ENCODE peak calls at places on chromosomes 1 and 21, in eight cellular contexts. One of them, this sample, is unnamed.
A peak's percentile ranks its signal among the peaks of the same experiment; 100 is the strongest.

GRCh38 chr1:920506-920905 is 3.2 kb upstream of the SAMD11 start:
- DNase-seq in adrenal gland: no peak
- DNase-seq in ovary: no peak
- DNase-seq in foreskin keratinocyte: no peak
- DNase-seq in CD8-positive, alpha-beta T cell: no peak
- DNase-seq in heart left ventricle: peak; percentile 28
- DNase-seq in right lobe of liver: no peak
- DNase-seq in IMR-90: no peak
- DNase-seq in this sample: no peak

GRCh38 chr1:207827488-207827830 is 75.6 kb downstream of the CD46 start:
- DNase-seq in adrenal gland: no peak
- DNase-seq in ovary: no peak
- DNase-seq in foreskin keratinocyte: no peak
- DNase-seq in CD8-positive, alpha-beta T cell: no peak
- DNase-seq in heart left ventricle: no peak
- DNase-seq in right lobe of liver: no peak
- DNase-seq in IMR-90: no peak
- DNase-seq in this sample: no peak

GRCh38 chr1:240526321-240526720 is 85.6 kb downstream of the GREM2 start:
- DNase-seq in adrenal gland: no peak
- DNase-seq in ovary: no peak
- DNase-seq in foreskin keratinocyte: no peak
- DNase-seq in CD8-positive, alpha-beta T cell: no peak
- DNase-seq in heart left ventricle: no peak
- DNase-seq in right lobe of liver: no peak
- DNase-seq in IMR-90: peak; percentile 56
- DNase-seq in this sample: no peak

GRCh38 chr1:12436817-12437599 is 181.0 kb downstream of the DHRS3 start:
- DNase-seq in adrenal gland: no peak
- DNase-seq in ovary: no peak
- DNase-seq in foreskin keratinocyte: peak; percentile 89
- DNase-seq in CD8-positive, alpha-beta T cell: no peak
- DNase-seq in heart left ventricle: no peak
- DNase-seq in right lobe of liver: no peak
- DNase-seq in IMR-90: peak; percentile 84
- DNase-seq in this sample: peak; percentile 62

GRCh38 chr21:35399706-35400105 is 350.6 kb upstream of the RUNX1 start:
- DNase-seq in adrenal gland: no peak
- DNase-seq in ovary: no peak
- DNase-seq in foreskin keratinocyte: no peak
- DNase-seq in CD8-positive, alpha-beta T cell: no peak
- DNase-seq in heart left ventricle: no peak
- DNase-seq in right lobe of liver: no peak
- DNase-seq in IMR-90: no peak
- DNase-seq in this sample: no peak

GRCh38 chr1:163361123-163361934 is 39.6 kb downstream of the NUF2 start:
- DNase-seq in adrenal gland: peak; percentile 9
- DNase-seq in ovary: no peak
- DNase-seq in foreskin keratinocyte: no peak
- DNase-seq in CD8-positive, alpha-beta T cell: no peak
- DNase-seq in heart left ventricle: no peak
- DNase-seq in right lobe of liver: no peak
- DNase-seq in IMR-90: no peak
- DNase-seq in this sample: no peak

GRCh38 chr1:208107817-208108608 is 136.2 kb downstream of the PLXNA2 start:
- DNase-seq in adrenal gland: peak; percentile 74
- DNase-seq in ovary: peak; percentile 69
- DNase-seq in foreskin keratinocyte: peak; percentile 62
- DNase-seq in CD8-positive, alpha-beta T cell: no peak
- DNase-seq in heart left ventricle: no peak
- DNase-seq in right lobe of liver: no peak
- DNase-seq in IMR-90: peak; percentile 77
- DNase-seq in this sample: peak; percentile 82

GRCh38 chr1:34867421-34867820 is 7.9 kb upstream of the SMIM12 start:
- DNase-seq in adrenal gland: no peak
- DNase-seq in ovary: no peak
- DNase-seq in foreskin keratinocyte: no peak
- DNase-seq in CD8-positive, alpha-beta T cell: no peak
- DNase-seq in heart left ventricle: no peak
- DNase-seq in right lobe of liver: no peak
- DNase-seq in IMR-90: no peak
- DNase-seq in this sample: no peak

GRCh38 chr1:9478021-9478420 is 61.2 kb upstream of the SLC25A33 start:
- DNase-seq in adrenal gland: no peak
- DNase-seq in ovary: no peak
- DNase-seq in foreskin keratinocyte: no peak
- DNase-seq in CD8-positive, alpha-beta T cell: no peak
- DNase-seq in heart left ventricle: no peak
- DNase-seq in right lobe of liver: no peak
- DNase-seq in IMR-90: no peak
- DNase-seq in this sample: no peak

GRCh38 chr1:181748013-181748412 is 264.7 kb downstream of the CACNA1E start:
- DNase-seq in adrenal gland: no peak
- DNase-seq in ovary: no peak
- DNase-seq in foreskin keratinocyte: no peak
- DNase-seq in CD8-positive, alpha-beta T cell: no peak
- DNase-seq in heart left ventricle: no peak
- DNase-seq in right lobe of liver: no peak
- DNase-seq in IMR-90: no peak
- DNase-seq in this sample: no peak

GRCh38 chr1:65820983-65821382 is 28.3 kb downstream of the PDE4B start:
- DNase-seq in adrenal gland: no peak
- DNase-seq in ovary: no peak
- DNase-seq in foreskin keratinocyte: no peak
- DNase-seq in CD8-positive, alpha-beta T cell: no peak
- DNase-seq in heart left ventricle: no peak
- DNase-seq in right lobe of liver: no peak
- DNase-seq in IMR-90: peak; percentile 97
- DNase-seq in this sample: peak; percentile 92

GRCh38 chr1:44500181-44501021 is 95.3 kb downstream of the RNF220 start:
- DNase-seq in adrenal gland: no peak
- DNase-seq in ovary: no peak
- DNase-seq in foreskin keratinocyte: no peak
- DNase-seq in CD8-positive, alpha-beta T cell: no peak
- DNase-seq in heart left ventricle: no peak
- DNase-seq in right lobe of liver: no peak
- DNase-seq in IMR-90: no peak
- DNase-seq in this sample: peak; percentile 26

GRCh38 chr1:19257178-19257914 is 5.7 kb downstream of the MRTO4 start:
- DNase-seq in adrenal gland: peak; percentile 78
- DNase-seq in ovary: no peak
- DNase-seq in foreskin keratinocyte: no peak
- DNase-seq in CD8-positive, alpha-beta T cell: no peak
- DNase-seq in heart left ventricle: no peak
- DNase-seq in right lobe of liver: no peak
- DNase-seq in IMR-90: no peak
- DNase-seq in this sample: no peak

GRCh38 chr1:40663324-40664166 is 1.9 kb downstream of the RIMS3 start:
- DNase-seq in adrenal gland: no peak
- DNase-seq in ovary: no peak
- DNase-seq in foreskin keratinocyte: no peak
- DNase-seq in CD8-positive, alpha-beta T cell: no peak
- DNase-seq in heart left ventricle: no peak
- DNase-seq in right lobe of liver: no peak
- DNase-seq in IMR-90: no peak
- DNase-seq in this sample: no peak

GRCh38 chr1:143735764-143736461 is 235.9 kb downstream of the FAM72C start:
- DNase-seq in adrenal gland: no peak
- DNase-seq in ovary: no peak
- DNase-seq in foreskin keratinocyte: peak; percentile 42
- DNase-seq in CD8-positive, alpha-beta T cell: no peak
- DNase-seq in heart left ventricle: no peak
- DNase-seq in right lobe of liver: peak; percentile 67
- DNase-seq in IMR-90: no peak
- DNase-seq in this sample: peak; percentile 0

GRCh38 chr21:27047331-27048314 is 80.7 kb upstream of the ADAMTS5 start:
- DNase-seq in adrenal gland: no peak
- DNase-seq in ovary: no peak
- DNase-seq in foreskin keratinocyte: peak; percentile 40
- DNase-seq in CD8-positive, alpha-beta T cell: no peak
- DNase-seq in heart left ventricle: no peak
- DNase-seq in right lobe of liver: no peak
- DNase-seq in IMR-90: peak; percentile 79
- DNase-seq in this sample: no peak

GRCh38 chr1:162878000-162878596 is 17.1 kb upstream of the CCDC190 start:
- DNase-seq in adrenal gland: peak; percentile 62
- DNase-seq in ovary: peak; percentile 29
- DNase-seq in foreskin keratinocyte: no peak
- DNase-seq in CD8-positive, alpha-beta T cell: no peak
- DNase-seq in heart left ventricle: no peak
- DNase-seq in right lobe of liver: no peak
- DNase-seq in IMR-90: peak; percentile 80
- DNase-seq in this sample: peak; percentile 90

DNA sequence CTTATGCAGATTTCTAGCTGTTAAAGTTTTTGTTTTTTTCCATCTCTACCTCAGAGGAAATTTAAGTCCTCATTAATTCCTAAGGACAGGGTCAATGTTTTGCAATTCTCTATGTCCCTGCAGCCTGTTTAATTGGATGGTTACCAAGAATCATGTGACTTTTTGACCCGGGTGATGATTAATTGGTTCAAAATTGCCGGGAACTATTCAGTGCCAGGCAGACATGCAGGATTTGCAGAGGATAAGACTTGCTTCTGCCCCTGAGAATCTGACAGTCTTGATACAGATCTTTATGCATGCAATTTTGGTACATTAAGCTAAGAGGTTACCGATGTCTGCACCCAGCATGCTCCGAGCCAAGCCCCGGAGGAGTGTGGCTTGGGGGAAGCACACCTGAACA is 87.9 kb downstream of the PLPP3 start:
- DNase-seq in adrenal gland: peak; percentile 43
- DNase-seq in ovary: no peak
- DNase-seq in foreskin keratinocyte: no peak
- DNase-seq in CD8-positive, alpha-beta T cell: no peak
- DNase-seq in heart left ventricle: no peak
- DNase-seq in right lobe of liver: no peak
- DNase-seq in IMR-90: peak; percentile 24
- DNase-seq in this sample: peak; percentile 40
- TF ChIP-seq CTCF in adrenal gland: no peak
- TF ChIP-seq CTCF in ovary: no peak
- TF ChIP-seq CTCF in foreskin keratinocyte: no peak
- TF ChIP-seq CTCF in CD8-positive, alpha-beta T cell: no peak
- TF ChIP-seq CTCF in heart left ventricle: no peak
- TF ChIP-seq CTCF in right lobe of liver: no peak
- TF ChIP-seq CTCF in IMR-90: no peak
- TF ChIP-seq CTCF in this sample: no peak

GRCh38 chr1:59188413-59189213 is 108.3 kb upstream of the FGGY start:
- DNase-seq in adrenal gland: no peak
- DNase-seq in ovary: no peak
- DNase-seq in foreskin keratinocyte: no peak
- DNase-seq in CD8-positive, alpha-beta T cell: no peak
- DNase-seq in heart left ventricle: no peak
- DNase-seq in right lobe of liver: no peak
- DNase-seq in IMR-90: no peak
- DNase-seq in this sample: no peak
- H3K27ac ChIP-seq in adrenal gland: no peak overlapping the region
- H3K27ac ChIP-seq in ovary: no peak overlapping the region
- H3K27ac ChIP-seq in foreskin keratinocyte: no peak overlapping the region
- H3K27ac ChIP-seq in CD8-positive, alpha-beta T cell: no peak overlapping the region
- H3K27ac ChIP-seq in heart left ventricle: no peak overlapping the region
- H3K27ac ChIP-seq in right lobe of liver: no peak overlapping the region
- H3K27ac ChIP-seq in IMR-90: no peak overlapping the region
- H3K27ac ChIP-seq in this sample: no peak overlapping the region

GRCh38 chr1:41918450-41919043 is at the start of gene HIVEP3:
- DNase-seq in adrenal gland: no peak
- DNase-seq in ovary: no peak
- DNase-seq in foreskin keratinocyte: no peak
- DNase-seq in CD8-positive, alpha-beta T cell: no peak
- DNase-seq in heart left ventricle: no peak
- DNase-seq in right lobe of liver: no peak
- DNase-seq in IMR-90: no peak
- DNase-seq in this sample: no peak
- TF ChIP-seq CTCF in adrenal gland: peak; percentile 13
- TF ChIP-seq CTCF in ovary: no peak
- TF ChIP-seq CTCF in foreskin keratinocyte: peak; percentile 24
- TF ChIP-seq CTCF in CD8-positive, alpha-beta T cell: no peak
- TF ChIP-seq CTCF in heart left ventricle: peak; percentile 19
- TF ChIP-seq CTCF in right lobe of liver: peak; percentile 7
- TF ChIP-seq CTCF in IMR-90: no peak
- TF ChIP-seq CTCF in this sample: peak; percentile 51

GRCh38 chr1:24503003-24503751 is 541 bp downstream of the RCAN3 start:
- DNase-seq in adrenal gland: no peak
- DNase-seq in ovary: no peak
- DNase-seq in foreskin keratinocyte: peak; percentile 16
- DNase-seq in CD8-positive, alpha-beta T cell: no peak
- DNase-seq in heart left ventricle: no peak
- DNase-seq in right lobe of liver: no peak
- DNase-seq in IMR-90: no peak
- DNase-seq in this sample: no peak

GRCh38 chr1:24502168-24503002 is at the start of gene RCAN3:
- DNase-seq in adrenal gland: peak; percentile 60
- DNase-seq in ovary: peak; percentile 36
- DNase-seq in foreskin keratinocyte: peak; percentile 50
- DNase-seq in CD8-positive, alpha-beta T cell: peak; percentile 92
- DNase-seq in heart left ventricle: peak; percentile 93
- DNase-seq in right lobe of liver: peak; percentile 82
- DNase-seq in IMR-90: peak; percentile 75
- DNase-seq in this sample: peak; percentile 70

GRCh38 chr1:24500448-24501048 is 2.1 kb upstream of the RCAN3 start:
- DNase-seq in adrenal gland: no peak
- DNase-seq in ovary: no peak
- DNase-seq in foreskin keratinocyte: no peak
- DNase-seq in CD8-positive, alpha-beta T cell: peak; percentile 45
- DNase-seq in heart left ventricle: no peak
- DNase-seq in right lobe of liver: no peak
- DNase-seq in IMR-90: no peak
- DNase-seq in this sample: no peak

GRCh38 chr1:24503870-24504523 is 1.4 kb downstream of the RCAN3 start:
- DNase-seq in adrenal gland: no peak
- DNase-seq in ovary: no peak
- DNase-seq in foreskin keratinocyte: no peak
- DNase-seq in CD8-positive, alpha-beta T cell: peak; percentile 50
- DNase-seq in heart left ventricle: no peak
- DNase-seq in right lobe of liver: no peak
- DNase-seq in IMR-90: no peak
- DNase-seq in this sample: no peak

DNA sequence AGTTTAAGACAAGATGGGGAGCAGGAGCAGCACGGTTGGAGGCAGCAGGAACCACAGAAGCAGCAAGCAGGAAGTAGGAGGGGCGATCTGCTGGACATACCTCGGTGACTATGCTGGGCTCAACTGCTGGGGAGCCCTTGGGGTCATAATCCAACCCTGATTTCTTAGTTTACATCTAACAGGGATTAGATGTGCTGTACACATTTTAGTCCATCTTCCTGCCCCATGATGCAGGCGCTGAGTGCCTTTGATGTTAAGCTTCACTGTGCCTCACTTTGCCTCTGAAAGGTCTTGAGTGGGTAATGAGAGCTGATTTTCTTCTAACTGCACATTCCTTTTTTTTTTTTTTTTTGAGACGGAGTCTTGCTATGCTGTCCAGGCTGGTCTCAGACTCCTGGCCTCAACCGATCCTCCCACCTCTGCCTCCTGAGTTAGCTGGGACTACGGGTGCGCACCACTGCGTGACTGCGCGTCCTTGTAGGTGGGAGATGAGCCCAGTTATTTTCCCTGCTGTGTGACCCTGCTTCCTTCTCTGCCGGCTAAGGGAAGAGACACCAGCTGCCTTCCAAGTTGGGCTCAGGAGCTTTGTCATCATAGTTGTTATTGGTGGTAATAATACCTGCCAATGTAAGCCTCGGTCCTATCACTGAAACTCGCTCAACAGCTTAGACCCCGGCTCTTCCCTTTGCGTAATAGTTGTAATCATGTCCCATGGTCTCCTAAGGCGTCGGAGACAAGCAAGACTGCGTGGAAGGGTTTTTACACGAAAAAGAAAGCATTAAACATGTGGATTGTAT is 1.1 kb upstream of the RCAN3 start:
- DNase-seq in adrenal gland: no peak
- DNase-seq in ovary: no peak
- DNase-seq in foreskin keratinocyte: peak; percentile 20
- DNase-seq in CD8-positive, alpha-beta T cell: peak; percentile 59
- DNase-seq in heart left ventricle: no peak
- DNase-seq in right lobe of liver: no peak
- DNase-seq in IMR-90: no peak
- DNase-seq in this sample: peak; percentile 24
- H3K27ac ChIP-seq in adrenal gland: peak overlapping the region; percentile 37
- H3K27ac ChIP-seq in ovary: no peak overlapping the region
- H3K27ac ChIP-seq in foreskin keratinocyte: peak overlapping the region; percentile 77
- H3K27ac ChIP-seq in CD8-positive, alpha-beta T cell: peak overlapping the region; percentile 95
- H3K27ac ChIP-seq in heart left ventricle: peak overlapping the region; percentile 88
- H3K27ac ChIP-seq in right lobe of liver: peak overlapping the region; percentile 70
- H3K27ac ChIP-seq in IMR-90: no peak overlapping the region
- H3K27ac ChIP-seq in this sample: no peak overlapping the region